ENCODE peak calls at places on chromosome 18, in five cellular contexts. Y is IMR-90, J is astrocyte of the cerebellum, E is glutamatergic neuron, I is AG10803. M is an unnamed sample.

GRCh38 chr18:44536041-44536440 is 144.6 kb upstream of the SETBP1 start:
- DNase-seq in Y (peak), I (peak), J (peak), E (no peak), M (no peak)

GRCh38 chr18:51162617-51163016 is 34.9 kb downstream of the MEX3C start:
- DNase-seq in I (no peak), J (no peak), E (no peak), Y (no peak), M (no peak)

GRCh38 chr18:68660355-68661183 is 54.3 kb downstream of the TMX3 start:
- DNase-seq in Y (peak), J (peak), E (no peak), I (peak), M (no peak)

GRCh38 chr18:65754121-65754520 is 3.3 kb downstream of the CDH7 start:
- DNase-seq in E (no peak), I (no peak), J (peak), Y (no peak), M (no peak)

GRCh38 chr18:74950479-74950878 is 258.5 kb downstream of the PTGR3 start:
- DNase-seq in I (no peak), J (no peak), E (no peak), Y (no peak), M (no peak)

GRCh38 chr18:398866-399637 is 101.4 kb downstream of the COLEC12 start:
- DNase-seq in I (peak), Y (no peak), E (peak), J (no peak), M (no peak)

GRCh38 chr18:79604913-79605235 is 74.7 kb upstream of the CTDP1 start:
- DNase-seq in I (no peak), Y (no peak), E (no peak), J (no peak), M (no peak)

GRCh38 chr18:9380571-9381390 is 46.2 kb downstream of the TWSG1 start:
- DNase-seq in I (peak), J (no peak), Y (peak), E (no peak), M (no peak)

GRCh38 chr18:76686737-76687231 is 135.6 kb upstream of the ZNF236 start:
- DNase-seq in I (peak), E (peak), J (peak), Y (peak), M (peak)

GRCh38 chr18:51137891-51138290 is 59.6 kb downstream of the MEX3C start:
- DNase-seq in I (no peak), E (no peak), Y (no peak), J (no peak), M (no peak)

DNA sequence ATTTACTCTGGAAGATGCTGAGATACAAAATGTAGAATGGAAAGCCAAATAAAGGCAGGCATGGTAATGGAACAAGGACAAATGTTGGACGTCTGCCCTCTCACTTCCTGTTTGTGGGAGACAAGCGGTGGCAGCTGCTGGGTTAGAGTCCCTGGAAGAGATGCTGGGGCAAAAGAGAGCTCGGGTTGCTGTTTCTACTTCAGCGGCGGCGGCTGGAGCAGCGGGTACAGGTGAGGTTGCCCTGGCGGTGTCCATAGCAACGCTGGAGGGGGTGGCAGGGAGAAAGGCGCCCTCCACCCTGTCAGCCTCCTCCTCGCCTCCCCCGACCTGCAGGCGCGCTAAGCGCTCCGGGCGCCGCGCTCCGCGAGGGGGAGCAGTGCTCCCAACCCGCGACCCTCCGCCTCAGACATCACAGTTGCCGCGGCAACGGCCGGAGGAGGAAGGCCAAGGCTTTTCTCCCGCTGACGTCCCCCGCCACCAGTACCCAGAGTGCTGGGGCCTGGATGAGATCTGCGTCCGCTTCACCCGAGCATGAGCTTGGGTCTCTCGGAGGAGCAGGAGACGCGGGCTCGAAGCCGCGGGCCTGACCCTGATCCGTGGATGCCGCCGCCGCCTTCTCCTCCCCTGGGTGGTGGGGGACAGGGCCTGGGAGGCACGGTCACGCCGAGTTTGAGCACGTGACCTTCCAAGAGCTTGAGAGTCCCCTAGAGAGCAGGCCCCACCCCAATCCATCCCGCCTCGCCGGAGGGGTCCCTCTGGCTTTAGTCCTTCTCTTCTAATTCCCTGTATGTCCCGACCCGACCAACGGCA is 65.6 kb downstream of the NOL4 start:
- DNase-seq in J (peak), Y (peak), E (peak), I (no peak), M (peak)
- TF ChIP-seq CTCF in J (peak), Y (no peak), E (no peak), I (no peak), M (no peak)

GRCh38 chr18:72041313-72042032 is 502.7 kb downstream of the CBLN2 start:
- DNase-seq in E (no peak), J (no peak), I (no peak), Y (no peak), M (no peak)
- TF ChIP-seq CTCF in E (no peak), J (peak), I (no peak), Y (no peak), M (no peak)

DNA sequence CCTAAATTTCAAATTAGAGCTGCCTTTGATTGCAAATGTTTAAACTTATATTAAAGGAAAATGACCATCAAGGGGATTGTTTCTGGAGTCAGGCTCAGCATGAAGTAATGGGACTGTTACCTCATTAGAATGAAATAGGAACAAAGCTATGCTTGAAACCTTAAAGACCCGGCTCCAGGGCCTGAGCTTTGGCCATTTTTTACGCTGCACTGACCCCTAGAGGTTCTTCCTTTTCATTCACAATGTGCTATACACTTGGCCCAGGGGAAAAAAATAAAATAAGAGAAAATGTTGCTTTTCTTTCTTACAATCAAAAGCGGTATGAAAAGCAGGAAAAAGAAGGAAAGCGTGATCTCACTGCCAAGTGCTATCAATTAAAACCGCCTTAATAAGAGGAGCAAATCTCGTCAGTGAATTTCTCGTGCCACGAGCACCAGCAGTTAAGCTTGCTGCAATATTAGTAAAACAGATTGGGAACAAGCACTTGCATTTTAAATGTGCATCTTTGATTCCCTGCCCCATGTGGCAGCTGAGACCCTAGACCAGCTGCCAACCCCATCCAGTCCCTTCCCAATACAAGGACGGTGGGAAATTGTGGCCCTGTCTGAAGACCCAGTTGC is 96.6 kb downstream of the MBD2 start:
- DNase-seq in I (peak), J (peak), Y (peak), E (peak), M (peak)
- TF ChIP-seq CTCF in I (peak), J (peak), Y (peak), E (peak), M (peak)

GRCh38 chr18:61582205-61582710 is 249.0 kb downstream of the CDH20 start:
- DNase-seq in Y (no peak), J (no peak), E (no peak), I (no peak), M (no peak)
- TF ChIP-seq CTCF in Y (no peak), J (no peak), E (peak), I (no peak), M (peak)

GRCh38 chr18:28963481-28963880 is 786.6 kb upstream of the CDH2 start:
- DNase-seq in E (no peak), I (peak), J (peak), Y (peak), M (no peak)

GRCh38 chr18:28960146-28960545 is 783.2 kb upstream of the CDH2 start:
- DNase-seq in Y (peak), E (no peak), J (peak), I (peak), M (no peak)

DNA sequence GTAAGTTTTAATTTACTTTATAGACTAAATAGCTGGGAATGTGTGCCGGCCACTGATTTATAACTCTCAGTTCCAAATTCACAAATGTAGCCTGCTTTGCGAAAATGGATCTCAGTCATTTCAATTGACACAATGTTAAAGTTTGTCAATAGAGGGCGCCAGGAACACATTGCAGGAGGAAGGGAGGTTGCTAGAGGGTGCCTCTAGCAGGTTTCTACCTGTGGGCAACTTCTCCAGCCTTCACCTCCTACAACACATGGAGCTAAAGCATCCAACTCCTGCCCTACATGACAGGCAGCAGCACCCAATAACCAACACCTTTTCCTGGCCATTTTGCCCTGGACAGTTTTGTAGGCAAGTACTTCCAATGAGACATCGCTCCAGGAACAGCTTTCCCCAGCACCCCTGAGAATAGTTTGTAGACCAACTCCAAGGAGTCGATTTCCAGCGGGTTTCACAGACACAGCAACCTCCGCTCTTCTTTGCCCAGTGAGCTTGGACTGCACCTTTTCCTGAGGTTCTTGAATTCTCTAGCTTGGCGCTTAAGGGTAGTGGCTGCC is 784.8 kb upstream of the CDH2 start:
- DNase-seq in Y (peak), J (no peak), I (peak), E (peak), M (peak)
- TF ChIP-seq CTCF in Y (peak), J (peak), I (peak), E (no peak), M (peak)

GRCh38 chr18:48922801-48923730 is 27.7 kb downstream of the SMAD7 start:
- DNase-seq in Y (peak), I (peak), E (peak), J (peak), M (no peak)
- TF ChIP-seq CTCF in Y (no peak), I (no peak), E (no peak), J (no peak), M (no peak)